ENCODE peak calls at places on chromosomes 12 and 14, in six cellular contexts. I, Y, N, F, A and T are unnamed samples. For H3K9me3, the result is how much of the 10 kb centered on the place peaks cover.

GRCh38 chr12:76790564-76791552 is 26.9 kb downstream of the ZDHHC17 start:
- DNase-seq in I (peak), Y (no peak), N (no peak), F (no peak), A (no peak), T (no peak)

GRCh38 chr12:116339800-116340371 is 62.4 kb upstream of the MED13L start:
- DNase-seq in I (no peak), Y (no peak), N (no peak), F (no peak), A (no peak), T (no peak)

GRCh38 chr12:105705765-105706164 is 375.3 kb downstream of the C12orf75 start:
- DNase-seq in I (peak), Y (peak), N (no peak), F (no peak), A (peak), T (no peak)

GRCh38 chr14:52789118-52789517 is 2.3 kb downstream of the GNPNAT1 start:
- DNase-seq in I (peak), Y (no peak), N (no peak), F (no peak), A (no peak), T (no peak)

GRCh38 chr12:109938947-109939346 is 38.9 kb downstream of the TCHP start:
- DNase-seq in I (no peak), Y (no peak), N (no peak), F (no peak), A (no peak), T (no peak)

GRCh38 chr12:67747869-67748760 is 99.6 kb downstream of the DYRK2 start:
- DNase-seq in I (no peak), Y (no peak), N (no peak), F (no peak), A (peak), T (no peak)

GRCh38 chr12:57842342-57843294 is 3.9 kb downstream of the CTDSP2 start:
- DNase-seq in I (peak), Y (no peak), N (no peak), F (no peak), A (peak), T (peak)

GRCh38 chr12:25943940-25944339 is 14.5 kb upstream of the RASSF8 start:
- DNase-seq in I (no peak), Y (no peak), N (no peak), F (no peak), A (no peak), T (no peak)

GRCh38 chr12:27733052-27733656 is 22.5 kb downstream of the MRPS35 start:
- DNase-seq in I (peak), Y (no peak), N (no peak), F (no peak), A (peak), T (peak)

GRCh38 chr12:25387136-25388050 is 136.7 kb upstream of the KRAS start:
- DNase-seq in I (peak), Y (peak), N (no peak), F (peak), A (peak), T (peak)

GRCh38 chr12:105982022-105982421 is 156.7 kb downstream of the NUAK1 start:
- DNase-seq in I (no peak), Y (peak), N (no peak), F (no peak), A (no peak), T (no peak)

GRCh38 chr12:76080729-76081415 is 3.6 kb downstream of the NAP1L1 start:
- DNase-seq in I (peak), Y (no peak), N (no peak), F (no peak), A (no peak), T (no peak)

GRCh38 chr14:50619569-50620141 is 48.5 kb downstream of the SAV1 start:
- DNase-seq in I (peak), Y (no peak), N (no peak), F (no peak), A (no peak), T (no peak)

GRCh38 chr14:88281447-88281846 is 41.6 kb downstream of the KCNK10 start:
- DNase-seq in I (no peak), Y (no peak), N (no peak), F (no peak), A (no peak), T (no peak)

GRCh38 chr12:53722450-53723041 is 4.7 kb downstream of the CALCOCO1 start:
- DNase-seq in I (no peak), Y (no peak), N (no peak), F (no peak), A (no peak), T (no peak)
- H3K9me3 ChIP-seq in I (under half), Y (under half), N (under half), F (under half), A (under half), T (under half)

DNA sequence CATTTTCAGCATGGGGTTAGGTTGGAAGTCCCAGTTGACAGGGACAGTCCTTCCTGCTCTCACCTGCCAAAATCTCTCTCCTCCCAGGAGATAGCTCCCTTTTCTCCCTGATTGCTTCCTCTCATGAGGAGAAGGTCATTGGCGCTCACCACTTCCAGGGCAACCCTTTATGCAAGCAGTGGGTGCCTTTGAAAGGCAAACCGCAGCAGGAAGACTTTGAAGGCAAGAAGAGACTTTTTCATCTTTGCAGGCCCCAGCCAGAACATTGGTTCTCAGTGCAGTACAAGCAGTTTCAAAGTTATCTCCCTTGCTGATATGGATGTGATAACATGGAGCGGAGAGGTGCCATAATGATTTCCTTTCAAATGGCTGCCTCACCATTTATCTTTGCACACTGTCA is 483.0 kb downstream of the DIO2 start:
- DNase-seq in I (no peak), Y (no peak), N (no peak), F (no peak), A (no peak), T (no peak)
- H3K9me3 ChIP-seq in I (under half), Y (under half), N (under half), F (under half), A (under half), T (under half)

DNA sequence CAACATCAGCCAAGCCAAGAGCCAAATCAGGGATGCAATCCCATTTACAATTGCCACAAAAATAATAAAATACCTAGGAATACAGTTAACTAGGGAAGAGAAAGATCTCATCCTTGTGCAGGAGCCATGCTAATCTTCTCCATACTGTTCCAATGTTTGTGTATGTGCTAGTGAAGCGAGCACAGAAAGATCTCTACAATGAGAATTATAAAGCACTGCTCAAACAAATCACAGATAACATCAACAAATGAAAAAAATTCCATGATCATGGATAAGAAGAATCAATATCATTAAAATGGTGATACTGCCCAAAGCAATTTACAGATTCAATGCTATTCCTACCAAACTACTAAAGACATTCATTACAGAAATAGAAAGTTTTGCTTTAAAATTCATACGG is 215.6 kb downstream of the FOXG1 start:
- DNase-seq in I (no peak), Y (no peak), N (no peak), F (no peak), A (no peak), T (no peak)
- H3K9me3 ChIP-seq in I (under half), Y (under half), N (under half), F (under half), A (half or more), T (under half)

DNA sequence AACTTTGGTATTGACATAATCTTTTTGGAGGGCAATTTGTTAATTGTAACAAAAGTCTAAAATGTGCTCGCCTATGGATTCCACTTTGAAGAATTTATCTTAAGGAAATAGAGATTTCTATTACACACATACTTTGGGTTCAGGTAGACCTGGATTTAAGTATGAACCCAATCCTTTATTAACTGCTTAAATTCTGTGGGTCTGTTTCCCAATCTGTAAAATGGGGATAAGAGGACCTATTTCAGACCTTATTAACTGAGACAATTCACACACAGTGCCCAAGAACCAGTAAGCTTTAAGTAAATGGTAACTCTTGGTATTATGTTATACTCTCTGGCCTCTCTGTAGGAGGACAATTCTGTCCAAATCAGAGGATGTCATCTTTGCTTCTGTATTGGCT is 822 bp upstream of the EIF2B2 start:
- DNase-seq in I (no peak), Y (no peak), N (no peak), F (no peak), A (no peak), T (no peak)
- H3K9me3 ChIP-seq in I (under half), Y (under half), N (under half), F (under half), A (under half), T (under half)